ENCODE peak calls at places on chromosomes 4 and X, in seven cellular contexts. A, Y, S, V, T, W and F are unnamed samples.

GRCh38 chr4:98653890-98654867 is 4.2 kb downstream of the TSPAN5 start:
- DNase-seq in A (no peak), Y (no peak), S (peak; percentile 97), V (peak; percentile 88), T (no peak), W (no peak), F (peak; percentile 95)

GRCh38 chr4:40254961-40255721 is 58.3 kb downstream of the RHOH start:
- DNase-seq in A (no peak), Y (no peak), S (peak; percentile 87), V (peak; percentile 46), T (no peak), W (no peak), F (peak; percentile 70)

GRCh38 chr4:2958446-2958845 is 4.8 kb downstream of the NOP14 start:
- DNase-seq in A (no peak), Y (no peak), S (peak; percentile 39), V (no peak), T (no peak), W (no peak), F (peak; percentile 38)

GRCh38 chrX:130032552-130032951 is 50.1 kb downstream of the BCORL1 start:
- DNase-seq in A (no peak), Y (no peak), S (no peak), V (no peak), T (no peak), W (no peak), F (no peak)

GRCh38 chrX:131704136-131704695 is 160.3 kb downstream of the OR13H1 start:
- DNase-seq in A (peak; percentile 93), Y (no peak), S (peak; percentile 84), V (no peak), T (no peak), W (peak; percentile 87), F (no peak)

GRCh38 chrX:125175991-125176390 is 143.7 kb upstream of the TEX13C start:
- DNase-seq in A (no peak), Y (no peak), S (no peak), V (no peak), T (no peak), W (no peak), F (no peak)

GRCh38 chr4:184825394-184826314 is at the start of gene ACSL1:
- DNase-seq in A (peak; percentile 76), Y (peak; percentile 71), S (peak; percentile 53), V (peak; percentile 79), T (peak; percentile 81), W (peak; percentile 92), F (peak; percentile 71)

GRCh38 chrX:108347800-108348199 is 90.4 kb downstream of the COL4A6 start:
- DNase-seq in A (no peak), Y (no peak), S (no peak), V (no peak), T (no peak), W (no peak), F (no peak)

GRCh38 chrX:33001107-33001506 is 210.2 kb downstream of the DMD start:
- DNase-seq in A (no peak), Y (no peak), S (no peak), V (no peak), T (no peak), W (no peak), F (no peak)

GRCh38 chr4:76199664-76200211 is 13.9 kb downstream of the SCARB2 start:
- DNase-seq in A (peak; percentile 81), Y (peak; percentile 15), S (no peak), V (peak; percentile 51), T (no peak), W (no peak), F (no peak)

GRCh38 chrX:50180073-50180940 is 20.5 kb downstream of the AKAP4 start:
- DNase-seq in A (no peak), Y (no peak), S (no peak), V (no peak), T (no peak), W (no peak), F (no peak)

GRCh38 chr4:6216588-6216987 is 16.2 kb upstream of the JAKMIP1 start:
- DNase-seq in A (no peak), Y (no peak), S (no peak), V (no peak), T (no peak), W (no peak), F (no peak)

GRCh38 chrX:357693-358471 is 28.8 kb downstream of the PPP2R3B start:
- DNase-seq in A (no peak), Y (peak; percentile 40), S (peak; percentile 55), V (peak; percentile 37), T (no peak), W (no peak), F (peak; percentile 63)

GRCh38 chrX:47189906-47190305 is 3.7 kb upstream of the UBA1 start:
- DNase-seq in A (no peak), Y (no peak), S (no peak), V (no peak), T (no peak), W (no peak), F (peak; percentile 11)

GRCh38 chrX:19724409-19724808 is 163.0 kb downstream of the SH3KBP1 start:
- DNase-seq in A (no peak), Y (no peak), S (no peak), V (no peak), T (no peak), W (no peak), F (no peak)

DNA sequence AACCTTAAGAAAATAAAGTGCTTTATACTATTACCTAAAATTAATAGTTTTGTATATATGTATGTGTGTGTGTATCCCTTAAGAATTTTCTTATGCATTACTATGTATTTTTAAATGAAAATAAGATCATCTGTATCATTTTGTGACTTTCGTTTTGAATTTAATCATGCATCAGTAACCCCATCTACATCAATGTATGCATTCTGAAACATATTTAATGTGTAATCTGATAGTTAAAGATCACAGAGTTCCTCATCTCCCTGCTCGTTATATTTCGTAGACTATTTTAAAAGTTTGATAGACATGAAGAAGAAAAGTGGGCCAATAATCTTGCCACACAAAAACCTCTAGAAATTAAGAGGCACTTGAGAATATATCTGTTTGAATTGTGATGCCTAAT is 7.4 kb downstream of the BMPR1B start:
- DNase-seq in A (no peak), Y (no peak), S (no peak), V (no peak), T (no peak), W (no peak), F (no peak)
- H3K4me3 ChIP-seq in A (no peak overlapping the region), Y (no peak overlapping the region), S (no peak overlapping the region), V (no peak overlapping the region), T (no peak overlapping the region), W (no peak overlapping the region), F (no peak overlapping the region)

DNA sequence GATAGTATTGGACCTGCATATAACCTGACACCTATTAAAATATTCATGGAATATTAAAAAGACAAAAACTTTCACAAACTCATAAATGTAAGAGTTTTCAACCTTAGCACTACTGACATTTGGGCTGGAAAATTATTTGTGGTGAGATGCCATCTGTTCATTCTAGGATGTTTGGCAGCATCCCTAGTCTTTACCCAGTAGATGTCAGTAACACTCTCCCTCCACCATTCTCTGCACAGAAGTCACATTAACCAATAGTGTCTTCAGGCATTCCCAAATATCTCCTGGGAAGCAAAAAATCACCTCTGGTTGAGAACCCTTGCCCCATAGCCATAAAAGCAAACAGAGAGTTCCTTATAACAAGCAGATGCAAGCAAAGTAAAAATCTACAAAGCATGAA is 41.4 kb upstream of the NDST4 start:
- DNase-seq in A (no peak), Y (no peak), S (peak; percentile 55), V (peak; percentile 3), T (no peak), W (no peak), F (peak; percentile 19)
- TF ChIP-seq CTCF in A (no peak), Y (no peak), S (peak; percentile 42), V (no peak), T (no peak), W (no peak), F (no peak)

GRCh38 chr4:140720387-140721087 is 35.6 kb downstream of the TBC1D9 start:
- DNase-seq in A (no peak), Y (no peak), S (no peak), V (no peak), T (no peak), W (no peak), F (no peak)
- H3K4me3 ChIP-seq in A (no peak overlapping the region), Y (no peak overlapping the region), S (no peak overlapping the region), V (no peak overlapping the region), T (peak overlapping the region; percentile 15), W (peak overlapping the region; percentile 37), F (no peak overlapping the region)

GRCh38 chrX:17164936-17165335 is 210.1 kb upstream of the NHS start:
- DNase-seq in A (no peak), Y (no peak), S (peak; percentile 72), V (no peak), T (no peak), W (no peak), F (no peak)

GRCh38 chrX:17161991-17162390 is 213.0 kb upstream of the NHS start:
- DNase-seq in A (no peak), Y (no peak), S (no peak), V (no peak), T (no peak), W (no peak), F (no peak)

GRCh38 chrX:17164079-17164478 is 210.9 kb upstream of the NHS start:
- DNase-seq in A (no peak), Y (no peak), S (no peak), V (no peak), T (no peak), W (no peak), F (no peak)

DNA sequence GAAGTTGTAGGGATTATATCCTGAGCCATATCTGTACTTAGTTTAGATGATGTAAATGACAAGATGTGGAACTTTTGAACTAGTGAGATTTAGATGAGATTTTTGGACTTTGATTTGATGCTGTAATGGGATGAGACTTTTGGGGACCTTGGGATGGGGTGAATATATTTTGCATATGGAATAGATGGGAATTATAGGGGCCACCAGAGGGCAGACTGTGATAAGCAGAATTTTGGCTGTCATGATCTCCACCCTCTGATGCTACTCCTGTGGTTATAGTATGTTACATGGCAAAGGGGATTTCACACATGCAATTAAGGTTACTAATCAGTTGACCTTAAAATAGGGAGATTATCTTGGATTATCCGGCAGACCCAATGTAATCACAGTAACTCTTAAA is 214.0 kb upstream of the NHS start:
- DNase-seq in A (no peak), Y (no peak), S (peak; percentile 12), V (no peak), T (no peak), W (no peak), F (peak; percentile 1)
- TF ChIP-seq CTCF in A (no peak), Y (no peak), S (no peak), V (no peak), T (no peak), W (no peak), F (no peak)